ENCODE peak calls at places on chromosomes 16 and 17, in nine cellular contexts. X is germinal center; N is chondrocyte; Y is ELR; E is tibial artery; S is mucosa of gallbladder; Z is activated gamma-delta T cell treated with anti-CD3 and anti-CD28 coated beads, Interleukin-2, amount 50 U/mL, for 16 hours; U is HFFc6; D is ACHN. T is an unnamed sample.

GRCh38 chr17:17899486-17899885 is 62.7 kb upstream of the SREBF1 start:
- DNase-seq in E (no peak), D (no peak), U (no peak), S (no peak), Z (no peak), Y (no peak), N (peak), X (no peak), T (no peak)

GRCh38 chr16:12330977-12331376 is 354.4 kb downstream of the SNX29 start:
- DNase-seq in Z (no peak), S (no peak), D (no peak), N (no peak), E (no peak), X (no peak), Y (no peak), U (no peak), T (no peak)

GRCh38 chr17:18084256-18084655 is 3.5 kb upstream of the DRG2 start:
- DNase-seq in D (no peak), X (no peak), U (no peak), Z (no peak), S (no peak), Y (no peak), N (no peak), E (no peak), T (no peak)

GRCh38 chr17:6501359-6501758 is 55.0 kb downstream of the PITPNM3 start:
- DNase-seq in Y (no peak), E (no peak), Z (no peak), S (no peak), U (no peak), D (no peak), N (no peak), X (no peak), T (no peak)

GRCh38 chr16:75726390-75726789 is at the start of gene CPHXL:
- DNase-seq in Z (no peak), E (no peak), Y (no peak), N (no peak), S (no peak), U (no peak), X (no peak), D (no peak), T (no peak)

GRCh38 chr17:32777436-32777835 is 99.5 kb downstream of the MYO1D start:
- DNase-seq in Z (no peak), X (no peak), U (peak), Y (peak), D (no peak), E (no peak), S (no peak), N (no peak), T (no peak)

GRCh38 chr16:4888428-4889135 is 41.3 kb downstream of the UBN1 start:
- DNase-seq in N (no peak), X (no peak), U (no peak), E (no peak), D (no peak), Y (no peak), S (no peak), Z (no peak), T (no peak)

GRCh38 chr17:58591455-58591854 is 77.0 kb upstream of the MTMR4 start:
- DNase-seq in U (no peak), Z (no peak), D (peak), E (no peak), S (no peak), Y (peak), X (no peak), N (no peak), T (no peak)

GRCh38 chr17:49031965-49032928 is 35.1 kb downstream of the IGF2BP1 start:
- DNase-seq in Z (no peak), N (no peak), X (peak), U (peak), E (no peak), D (peak), S (peak), Y (peak), T (peak)

GRCh38 chr17:80254396-80255241 is 6.0 kb upstream of the RNF213 start:
- DNase-seq in S (peak), Z (peak), D (peak), U (peak), E (peak), N (no peak), X (no peak), Y (peak), T (peak)

GRCh38 chr17:20266806-20267458 is 200.4 kb downstream of the LGALS9B start:
- DNase-seq in X (no peak), Y (peak), D (peak), U (no peak), Z (no peak), E (no peak), S (no peak), N (no peak), T (peak)

GRCh38 chr17:17156107-17156506 is 50.0 kb downstream of the PLD6 start:
- DNase-seq in U (peak), S (no peak), D (peak), Y (peak), E (no peak), N (no peak), Z (no peak), X (no peak), T (peak)

GRCh38 chr16:1099224-1100083 is 3.4 kb upstream of the C1QTNF8 start:
- DNase-seq in D (no peak), E (no peak), U (no peak), Z (no peak), Y (no peak), S (no peak), N (no peak), X (no peak), T (no peak)

GRCh38 chr16:56300901-56301351 is 109.6 kb downstream of the GNAO1 start:
- DNase-seq in D (no peak), Z (no peak), E (no peak), Y (no peak), N (peak), S (no peak), X (no peak), U (no peak), T (peak)

GRCh38 chr17:41895617-41896016 is 23.1 kb downstream of the ACLY start:
- DNase-seq in U (peak), Y (no peak), Z (no peak), X (no peak), S (no peak), E (no peak), D (no peak), N (no peak), T (no peak)

GRCh38 chr17:36864827-36865320 is 72.4 kb upstream of the LHX1 start:
- DNase-seq in U (no peak), Z (no peak), S (no peak), X (no peak), N (peak), Y (no peak), D (no peak), E (no peak), T (no peak)

GRCh38 chr16:2919511-2920255 is 8.0 kb downstream of the FLYWCH1 start:
- DNase-seq in E (peak), D (peak), U (peak), S (peak), X (peak), Z (peak), Y (peak), N (no peak), T (peak)

GRCh38 chr17:66807182-66807581 is 27.7 kb upstream of the CACNG5 start:
- DNase-seq in E (no peak), Z (no peak), N (peak), X (no peak), S (peak), Y (no peak), U (no peak), D (no peak), T (no peak)

GRCh38 chr16:57697896-57698537 is 3.4 kb downstream of the DRC7 start:
- DNase-seq in S (no peak), X (no peak), Z (no peak), E (no peak), N (no peak), U (no peak), Y (no peak), D (no peak), T (no peak)

GRCh38 chr17:60077672-60078519 is 825 bp downstream of the HEATR6 start:
- DNase-seq in U (no peak), N (no peak), E (no peak), D (no peak), Z (no peak), Y (no peak), S (no peak), X (peak), T (no peak)

GRCh38 chr17:53924530-53925455 is 102.1 kb downstream of the KIF2B start:
- DNase-seq in N (no peak), Z (no peak), S (peak), U (no peak), Y (peak), D (no peak), E (no peak), X (no peak), T (no peak)

GRCh38 chr17:75878174-75878998 is at the start of gene TRIM47:
- DNase-seq in X (no peak), U (no peak), D (peak), Y (peak), E (peak), Z (no peak), S (peak), N (peak), T (peak)